ENCODE peak calls at places on chromosomes 16 and 17, in ten cellular contexts. I, N, J, Q, W, H, V, S, Z and P are unnamed samples.
A peak's percentile ranks its signal among the peaks of the same experiment; 100 is the strongest.

GRCh38 chr16:66278111-66278531 is 88.4 kb upstream of the CDH5 start:
- DNase-seq in I (no peak), N (no peak), J (no peak), Q (no peak), W (no peak), H (no peak), V (peak; percentile 83), S (no peak), Z (no peak), P (no peak)

GRCh38 chr17:79971651-79972050 is 64.0 kb downstream of the TBC1D16 start:
- DNase-seq in I (no peak), N (no peak), J (no peak), Q (no peak), W (no peak), H (no peak), V (no peak), S (no peak), Z (no peak), P (no peak)

GRCh38 chr16:1828645-1829410 is 1.8 kb downstream of the FAHD1 start:
- DNase-seq in I (no peak), N (no peak), J (no peak), Q (no peak), W (no peak), H (peak; percentile 40), V (no peak), S (no peak), Z (peak; percentile 59), P (no peak)

GRCh38 chr16:84699147-84699711 is 571 bp upstream of the USP10 start:
- DNase-seq in I (no peak), N (no peak), J (no peak), Q (no peak), W (no peak), H (no peak), V (no peak), S (no peak), Z (no peak), P (no peak)

GRCh38 chr16:75801307-75801706 is 75.0 kb upstream of the CPHXL start:
- DNase-seq in I (no peak), N (no peak), J (no peak), Q (no peak), W (no peak), H (peak; percentile 27), V (no peak), S (no peak), Z (no peak), P (no peak)

GRCh38 chr17:37054894-37055293 is 106.1 kb downstream of the AATF start:
- DNase-seq in I (no peak), N (no peak), J (no peak), Q (no peak), W (no peak), H (peak; percentile 40), V (no peak), S (no peak), Z (no peak), P (no peak)

GRCh38 chr17:78779848-78780247 is 2.2 kb downstream of the CYTH1 start:
- DNase-seq in I (no peak), N (no peak), J (no peak), Q (no peak), W (no peak), H (no peak), V (peak; percentile 43), S (no peak), Z (peak; percentile 38), P (no peak)

GRCh38 chr17:67156269-67157199 is 88.5 kb downstream of the HELZ start:
- DNase-seq in I (no peak), N (no peak), J (peak; percentile 23), Q (no peak), W (no peak), H (no peak), V (no peak), S (no peak), Z (no peak), P (no peak)

GRCh38 chr17:39360537-39360936 is 40.9 kb downstream of the FBXL20 start:
- DNase-seq in I (no peak), N (no peak), J (peak; percentile 14), Q (no peak), W (no peak), H (no peak), V (no peak), S (no peak), Z (no peak), P (no peak)

GRCh38 chr16:88378836-88379693 is 3.7 kb upstream of the ZNF469 start:
- DNase-seq in I (no peak), N (no peak), J (no peak), Q (no peak), W (no peak), H (no peak), V (peak; percentile 61), S (no peak), Z (no peak), P (no peak)

GRCh38 chr17:81219476-81220180 is 3.1 kb downstream of the CEP131 start:
- DNase-seq in I (no peak), N (no peak), J (no peak), Q (no peak), W (no peak), H (no peak), V (no peak), S (no peak), Z (no peak), P (no peak)

GRCh38 chr17:70947636-70948565 is 778.6 kb downstream of the KCNJ2 start:
- DNase-seq in I (no peak), N (no peak), J (no peak), Q (no peak), W (no peak), H (no peak), V (no peak), S (no peak), Z (no peak), P (no peak)

GRCh38 chr17:17091856-17092756 is 49.8 kb downstream of the MPRIP start:
- DNase-seq in I (no peak), N (no peak), J (no peak), Q (no peak), W (no peak), H (no peak), V (peak; percentile 30), S (no peak), Z (no peak), P (no peak)

GRCh38 chr17:40112191-40112590 is 9.6 kb upstream of the MSL1 start:
- DNase-seq in I (no peak), N (no peak), J (no peak), Q (no peak), W (no peak), H (no peak), V (no peak), S (no peak), Z (no peak), P (no peak)

GRCh38 chr16:28980929-28981328 is 3.9 kb upstream of the LAT start:
- DNase-seq in I (no peak), N (no peak), J (no peak), Q (no peak), W (no peak), H (no peak), V (no peak), S (no peak), Z (no peak), P (no peak)

GRCh38 chr16:57512296-57513001 is 23.9 kb downstream of the CCDC102A start:
- DNase-seq in I (no peak), N (no peak), J (no peak), Q (no peak), W (no peak), H (no peak), V (no peak), S (no peak), Z (no peak), P (no peak)

GRCh38 chr17:34979650-34980352 is 511 bp upstream of the LIG3 start:
- DNase-seq in I (peak; percentile 10), N (no peak), J (peak; percentile 20), Q (no peak), W (no peak), H (peak; percentile 5), V (no peak), S (no peak), Z (no peak), P (no peak)

GRCh38 chr17:64004903-64005733 is 7.0 kb downstream of the PRR29 start:
- DNase-seq in I (no peak), N (no peak), J (no peak), Q (no peak), W (no peak), H (no peak), V (no peak), S (no peak), Z (no peak), P (no peak)

GRCh38 chr16:84839956-84840355 is 20.2 kb downstream of the CRISPLD2 start:
- DNase-seq in I (no peak), N (peak; percentile 73), J (peak; percentile 74), Q (no peak), W (no peak), H (no peak), V (no peak), S (no peak), Z (no peak), P (no peak)

GRCh38 chr17:76714822-76715461 is 4.2 kb upstream of the MXRA7 start:
- DNase-seq in I (peak; percentile 16), N (no peak), J (peak; percentile 70), Q (no peak), W (no peak), H (peak; percentile 74), V (peak; percentile 76), S (peak; percentile 77), Z (peak; percentile 58), P (peak; percentile 20)

GRCh38 chr17:42387663-42388380 is 420 bp downstream of the STAT3 start:
- DNase-seq in I (peak; percentile 47), N (no peak), J (peak; percentile 51), Q (no peak), W (no peak), H (peak; percentile 79), V (peak; percentile 78), S (peak; percentile 38), Z (peak; percentile 71), P (peak; percentile 7)

GRCh38 chr16:53052519-53053501 is at the start of gene CHD9NB:
- DNase-seq in I (no peak), N (peak; percentile 82), J (peak; percentile 86), Q (peak; percentile 84), W (peak; percentile 61), H (peak; percentile 22), V (no peak), S (no peak), Z (peak; percentile 69), P (peak; percentile 2)

GRCh38 chr17:45128331-45128730 is 4.0 kb downstream of the PLCD3 start:
- DNase-seq in I (no peak), N (no peak), J (no peak), Q (no peak), W (no peak), H (no peak), V (no peak), S (no peak), Z (no peak), P (no peak)